ENCODE peak calls at places on chromosomes 4 and X, in five cellular contexts. A is suprapubic skin, G is Peyer's patch, S is heart left ventricle, F is transverse colon. I is an unnamed sample. For H3K36me3, the result is how much of the 10 kb centered on the place peaks cover.

GRCh38 chrX:118536687-118537461 is 41.3 kb downstream of the DOCK11 start:
- DNase-seq in A (no peak), G (peak), S (no peak), F (no peak), I (no peak)

GRCh38 chr4:94970650-94971049 is 212.9 kb downstream of the BMPR1B start:
- DNase-seq in A (no peak), G (no peak), S (no peak), F (no peak), I (no peak)

GRCh38 chr4:133146574-133147198 is 2.4 kb upstream of the PCDH10 start:
- DNase-seq in A (no peak), G (no peak), S (no peak), F (no peak), I (peak)

GRCh38 chr4:38859501-38859900 is 2.9 kb upstream of the TLR6 start:
- DNase-seq in A (no peak), G (no peak), S (no peak), F (no peak), I (no peak)

GRCh38 chr4:84433603-84434232 is 65.4 kb downstream of the NKX6-1 start:
- DNase-seq in A (no peak), G (no peak), S (no peak), F (no peak), I (no peak)

GRCh38 chr4:7831330-7831729 is 108.3 kb downstream of the AFAP1 start:
- DNase-seq in A (no peak), G (no peak), S (peak), F (no peak), I (no peak)

GRCh38 chr4:114827651-114828050 is 229.0 kb downstream of the UGT8 start:
- DNase-seq in A (no peak), G (no peak), S (no peak), F (no peak), I (no peak)

GRCh38 chrX:149830192-149830873 is 48.6 kb downstream of the MAGEA9 start:
- DNase-seq in A (no peak), G (no peak), S (no peak), F (no peak), I (no peak)

GRCh38 chr4:1612278-1613098 is 71.6 kb downstream of the FAM53A start:
- DNase-seq in A (peak), G (no peak), S (peak), F (no peak), I (no peak)

GRCh38 chr4:30962949-30963348 is 242.8 kb downstream of the PCDH7 start:
- DNase-seq in A (no peak), G (no peak), S (no peak), F (no peak), I (no peak)

GRCh38 chrX:9829308-9830267 is 43.4 kb downstream of the SHROOM2 start:
- DNase-seq in A (no peak), G (no peak), S (no peak), F (no peak), I (no peak)

GRCh38 chrX:56729152-56729557 is at the start of gene NBDY:
- DNase-seq in A (no peak), G (peak), S (peak), F (peak), I (peak)

GRCh38 chrX:33379839-33380238 is 168.5 kb upstream of the DMD start:
- DNase-seq in A (no peak), G (no peak), S (no peak), F (no peak), I (no peak)

GRCh38 chr4:139873111-139873866 is 207.7 kb downstream of the MGST2 start:
- DNase-seq in A (no peak), G (no peak), S (no peak), F (no peak), I (no peak)

GRCh38 chr4:147303506-147303905 is 177.4 kb upstream of the EDNRA start:
- DNase-seq in A (no peak), G (no peak), S (no peak), F (no peak), I (no peak)

GRCh38 chr4:138659041-138659565 is 356.5 kb upstream of the NOCT start:
- DNase-seq in A (no peak), G (no peak), S (no peak), F (no peak), I (no peak)

GRCh38 chr4:119209077-119209476 is 3.4 kb upstream of the USP53 start:
- DNase-seq in A (no peak), G (no peak), S (no peak), F (no peak), I (no peak)

GRCh38 chr4:99102634-99103033 is 14.0 kb upstream of the ADH5 start:
- DNase-seq in A (no peak), G (no peak), S (no peak), F (no peak), I (no peak)

GRCh38 chr4:80336582-80336981 is 1.1 kb downstream of the CFAP299 start:
- DNase-seq in A (no peak), G (no peak), S (no peak), F (peak), I (peak)

GRCh38 chrX:76398970-76399369 is 28.5 kb upstream of the MAGEE1 start:
- DNase-seq in A (no peak), G (no peak), S (no peak), F (no peak), I (no peak)

GRCh38 chrX:113421432-113421831 is 580.8 kb upstream of the AMOT start:
- DNase-seq in A (no peak), G (no peak), S (no peak), F (no peak), I (no peak)

GRCh38 chr4:56004235-56004634 is 55.5 kb downstream of the CEP135 start:
- DNase-seq in A (no peak), G (no peak), S (no peak), F (no peak), I (no peak)

DNA sequence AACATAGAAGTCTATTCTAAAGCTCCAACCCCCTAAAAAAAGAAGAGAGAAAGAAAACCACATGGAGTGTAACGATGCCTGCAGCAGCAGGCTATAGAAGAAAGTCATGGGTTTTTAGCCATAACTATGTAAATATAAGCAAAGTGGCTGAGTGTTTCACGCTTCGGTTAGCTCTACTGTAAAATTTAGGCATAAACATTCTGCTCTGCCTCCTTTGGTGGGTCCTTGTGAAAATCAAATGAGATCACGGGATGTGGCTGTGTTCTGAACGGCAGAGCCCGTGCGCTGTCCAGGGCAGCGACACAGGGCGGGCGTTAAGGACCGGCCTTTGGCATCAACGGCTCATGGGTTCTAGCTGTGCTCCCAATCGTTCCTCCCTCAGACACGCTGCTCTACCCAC is 78.3 kb downstream of the IRF2 start:
- DNase-seq in A (no peak), G (peak), S (no peak), F (no peak), I (no peak)
- H3K36me3 ChIP-seq in A (half or more), G (under half), S (under half), F (under half), I (under half)

DNA sequence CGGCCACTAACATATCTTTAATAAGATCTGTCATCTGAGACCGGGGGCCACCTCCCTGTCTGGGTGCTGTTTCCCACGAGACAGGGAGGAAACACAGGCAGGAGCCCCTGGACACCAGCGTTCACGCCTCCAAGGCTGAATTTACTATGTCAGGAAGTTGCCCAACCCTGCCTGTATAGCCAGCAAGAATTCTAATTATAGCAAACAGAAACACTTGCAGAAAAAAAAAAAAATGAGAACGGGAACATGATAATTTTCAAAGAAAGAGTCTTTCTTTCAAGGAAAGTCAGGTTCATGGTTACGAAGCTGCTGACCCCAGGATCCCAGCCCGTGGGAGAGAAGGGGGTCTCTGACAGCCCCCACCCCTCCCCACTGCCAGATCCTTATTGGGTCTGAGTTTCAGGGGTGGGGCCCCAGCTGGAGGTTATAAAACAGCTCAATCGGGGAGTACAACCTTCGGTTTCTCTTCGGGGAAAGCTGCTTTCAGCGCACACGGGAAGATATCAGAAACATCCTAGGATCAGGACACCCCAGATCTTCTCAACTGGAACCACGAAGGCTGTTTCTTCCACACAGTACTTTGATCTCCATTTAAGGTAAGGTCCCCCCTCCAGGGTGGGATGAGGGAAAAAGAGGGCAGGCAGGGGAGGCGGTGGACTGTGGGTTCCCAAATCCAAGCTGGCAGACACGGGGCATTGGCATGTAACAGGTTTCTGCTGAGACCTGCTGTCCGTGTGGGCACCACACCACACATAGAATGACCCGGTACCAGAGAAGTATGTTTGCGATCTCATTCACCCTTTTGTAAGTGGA is at the start of gene IL3RA:
- DNase-seq in A (no peak), G (no peak), S (peak), F (peak), I (no peak)
- TF ChIP-seq POLR2A in A (no peak), G (no peak), S (no peak), F (no peak), I (no peak)

GRCh38 chr4:102809691-102810090 is 17.7 kb downstream of the UBE2D3 start:
- DNase-seq in A (no peak), G (no peak), S (no peak), F (no peak), I (no peak)

GRCh38 chr4:102809190-102809589 is 18.2 kb downstream of the UBE2D3 start:
- DNase-seq in A (no peak), G (no peak), S (no peak), F (no peak), I (no peak)

GRCh38 chr4:102807345-102807744 is 20.0 kb downstream of the UBE2D3 start:
- DNase-seq in A (no peak), G (no peak), S (no peak), F (no peak), I (no peak)

GRCh38 chr4:102808009-102808408 is 19.3 kb downstream of the UBE2D3 start:
- DNase-seq in A (no peak), G (no peak), S (no peak), F (no peak), I (no peak)
- H3K36me3 ChIP-seq in A (under half), G (under half), S (under half), F (under half), I (under half)

GRCh38 chr4:112252234-112252633 is 20.6 kb downstream of the AP1AR start:
- DNase-seq in A (no peak), G (no peak), S (no peak), F (no peak), I (no peak)
- TF ChIP-seq POLR2A in A (no peak), G (no peak), S (no peak), F (no peak), I (no peak)

GRCh38 chrX:153338836-153339235 is 4.9 kb downstream of the ZNF275 start:
- DNase-seq in A (no peak), G (no peak), S (no peak), F (no peak), I (no peak)

GRCh38 chrX:153339662-153340061 is 5.7 kb downstream of the ZNF275 start:
- DNase-seq in A (no peak), G (no peak), S (no peak), F (no peak), I (no peak)

GRCh38 chrX:153342762-153343558 is 9.0 kb downstream of the ZNF275 start:
- DNase-seq in A (no peak), G (no peak), S (no peak), F (no peak), I (no peak)

GRCh38 chrX:153336988-153337387 is 3.0 kb downstream of the ZNF275 start:
- DNase-seq in A (no peak), G (no peak), S (no peak), F (no peak), I (no peak)

GRCh38 chrX:153340111-153340510 is 6.2 kb downstream of the ZNF275 start:
- DNase-seq in A (no peak), G (no peak), S (no peak), F (no peak), I (no peak)
- H3K36me3 ChIP-seq in A (under half), G (under half), S (under half), F (under half), I (under half)

GRCh38 chrX:19091596-19091995 is 30.7 kb downstream of the ADGRG2 start:
- DNase-seq in A (no peak), G (no peak), S (no peak), F (no peak), I (no peak)
- TF ChIP-seq POLR2A in A (no peak), G (no peak), S (no peak), F (no peak), I (no peak)

GRCh38 chrX:53642326-53642725 is 44.2 kb downstream of the HUWE1 start:
- DNase-seq in A (no peak), G (no peak), S (no peak), F (no peak), I (no peak)
- H3K36me3 ChIP-seq in A (half or more), G (under half), S (under half), F (under half), I (under half)

I was measured in body of pancreas.